ENCODE peak calls at places on chromosomes 13 and 19, in six cellular contexts. F, M, H, T, V and A are unnamed samples.

GRCh38 chr13:79451500-79451962 is 29.4 kb upstream of the NDFIP2 start:
- DNase-seq in H (peak; percentile 37), M (peak; percentile 89), F (peak; percentile 20), T (peak; percentile 95), V (peak; percentile 95), A (peak; percentile 8)

GRCh38 chr13:32228330-32229041 is 86.7 kb downstream of the ZAR1L start:
- DNase-seq in M (peak; percentile 14), V (peak; percentile 76), F (no peak), T (no peak), H (no peak), A (peak; percentile 85)

GRCh38 chr19:52942371-52943133 is 19.3 kb upstream of the ZNF888 start:
- DNase-seq in M (peak; percentile 86), H (peak; percentile 91), F (peak; percentile 99), V (peak; percentile 81), T (peak; percentile 84), A (peak; percentile 94)

GRCh38 chr13:89514534-89515312 is 1832.8 kb upstream of the MIR17HG start:
- DNase-seq in H (no peak), M (peak; percentile 33), T (no peak), F (peak; percentile 62), V (peak; percentile 80), A (peak; percentile 57)

GRCh38 chr13:50006426-50007135 is 8.7 kb upstream of the KCNRG start:
- DNase-seq in F (no peak), H (no peak), M (peak; percentile 75), V (peak; percentile 28), T (no peak), A (no peak)

GRCh38 chr13:109126973-109127615 is 497.7 kb downstream of the MYO16 start:
- DNase-seq in H (no peak), V (peak; percentile 14), T (no peak), F (no peak), M (no peak), A (no peak)

GRCh38 chr19:56840452-56841193 is at the start of the genes PEG3 and ZIM2:
- DNase-seq in T (no peak), M (peak; percentile 44), V (no peak), F (no peak), H (no peak), A (no peak)

GRCh38 chr13:67588607-67589006 is 358.5 kb upstream of the PCDH9 start:
- DNase-seq in M (no peak), T (no peak), H (no peak), V (no peak), F (peak; percentile 14), A (no peak)

GRCh38 chr13:51584731-51585191 is 499 bp downstream of the WDFY2 start:
- DNase-seq in M (peak; percentile 58), V (peak; percentile 56), T (peak; percentile 55), H (peak; percentile 61), F (peak; percentile 59), A (peak; percentile 76)

GRCh38 chr19:16257509-16258002 is 59.8 kb downstream of the AP1M1 start:
- DNase-seq in V (no peak), M (no peak), F (no peak), H (no peak), T (no peak), A (no peak)

GRCh38 chr19:13856530-13856929 is 20.4 kb upstream of the NANOS3 start:
- DNase-seq in V (no peak), T (no peak), M (no peak), H (no peak), F (no peak), A (no peak)

GRCh38 chr13:49450105-49450819 is 6.2 kb downstream of the SETDB2 start:
- DNase-seq in T (no peak), F (no peak), V (no peak), M (no peak), H (no peak), A (no peak)

GRCh38 chr13:69291292-69291906 is 816.2 kb upstream of the ATXN8OS start:
- DNase-seq in M (no peak), V (no peak), T (no peak), H (no peak), F (no peak), A (no peak)

GRCh38 chr19:15398501-15399233 is 19.1 kb upstream of the AKAP8 start:
- DNase-seq in F (no peak), H (no peak), T (no peak), V (no peak), M (no peak), A (no peak)

GRCh38 chr19:50384685-50385535 is 763 bp downstream of the POLD1 start:
- DNase-seq in T (no peak), H (no peak), F (peak; percentile 19), M (peak; percentile 27), V (peak; percentile 48), A (no peak)

GRCh38 chr13:85798999-85799646 is at the start of gene SLITRK6:
- DNase-seq in T (no peak), M (peak; percentile 66), V (peak; percentile 84), H (no peak), F (peak; percentile 50), A (no peak)

GRCh38 chr19:32227561-32228165 is 117.7 kb upstream of the ZNF507 start:
- DNase-seq in T (no peak), F (no peak), H (no peak), M (no peak), V (no peak), A (no peak)

GRCh38 chr19:52722062-52723005 is 12.5 kb downstream of the ZNF611 start:
- DNase-seq in F (peak; percentile 76), T (no peak), M (peak; percentile 41), V (peak; percentile 74), H (no peak), A (no peak)

GRCh38 chr19:33620611-33621010 is 1.1 kb upstream of the CHST8 start:
- DNase-seq in M (no peak), H (no peak), V (no peak), F (no peak), T (no peak), A (no peak)

GRCh38 chr19:47598407-47599349 is 10.3 kb upstream of the BICRA start:
- DNase-seq in V (peak; percentile 96), T (no peak), M (peak; percentile 97), F (peak; percentile 78), H (no peak), A (peak; percentile 85)